ENCODE peak calls at places on chromosomes 4 and X, in eight cellular contexts. B is activated CD4-positive, CD25-positive, alpha-beta regulatory T cell; W is AG09309; A is GM12891; M is HS-27A; C is dorsolateral prefrontal cortex; N is H54; T is NCI-H1105 treated with DMSO at 0.1 percent for 48 hours. X is an unnamed sample.

GRCh38 chr4:154908168-154908567 is 127.1 kb downstream of the RBM46 start:
- DNase-seq in B (no peak), W (no peak), A (no peak), M (no peak), C (no peak), N (no peak), T (no peak), X (peak)

GRCh38 chr4:7002336-7002735 is 40.8 kb upstream of the TADA2B start:
- DNase-seq in B (no peak), W (no peak), A (no peak), M (no peak), C (no peak), N (no peak), T (no peak), X (no peak)

GRCh38 chrX:21166302-21166982 is 207.8 kb upstream of the CNKSR2 start:
- DNase-seq in B (no peak), W (no peak), A (no peak), M (peak), C (no peak), N (no peak), T (no peak), X (peak)

GRCh38 chrX:12210921-12211320 is 72.6 kb downstream of the FRMPD4 start:
- DNase-seq in B (no peak), W (peak), A (no peak), M (peak), C (no peak), N (no peak), T (no peak), X (peak)

GRCh38 chr4:168995537-168996295 is 14.3 kb downstream of the CBR4 start:
- DNase-seq in B (no peak), W (no peak), A (no peak), M (no peak), C (no peak), N (no peak), T (no peak), X (no peak)

GRCh38 chr4:79964715-79965345 is 108.2 kb downstream of the ANTXR2 start:
- DNase-seq in B (no peak), W (no peak), A (no peak), M (no peak), C (no peak), N (no peak), T (no peak), X (no peak)

GRCh38 chrX:50402886-50403285 is 67.7 kb downstream of the DGKK start:
- DNase-seq in B (no peak), W (no peak), A (no peak), M (no peak), C (no peak), N (no peak), T (no peak), X (no peak)

GRCh38 chr4:39036172-39036571 is 4.0 kb upstream of the TMEM156 start:
- DNase-seq in B (no peak), W (no peak), A (no peak), M (peak), C (no peak), N (no peak), T (no peak), X (no peak)

GRCh38 chr4:154164931-154165839 is 326.4 kb downstream of the DCHS2 start:
- DNase-seq in B (no peak), W (peak), A (no peak), M (peak), C (no peak), N (no peak), T (peak), X (peak)

GRCh38 chrX:133923548-133923947 is 61.8 kb downstream of the GPC3 start:
- DNase-seq in B (no peak), W (no peak), A (no peak), M (no peak), C (no peak), N (no peak), T (no peak), X (no peak)

GRCh38 chr4:3145251-3145908 is 70.9 kb downstream of the HTT start:
- DNase-seq in B (no peak), W (no peak), A (no peak), M (no peak), C (no peak), N (no peak), T (peak), X (peak)

GRCh38 chr4:168124008-168124641 is 31.8 kb downstream of the ANXA10 start:
- DNase-seq in B (no peak), W (no peak), A (no peak), M (no peak), C (no peak), N (peak), T (no peak), X (peak)

GRCh38 chrX:352582-353314 is 34.0 kb downstream of the PPP2R3B start:
- DNase-seq in B (no peak), W (no peak), A (no peak), M (no peak), C (no peak), N (no peak), T (no peak), X (no peak)

X was measured in stromal cell of bone marrow.